ENCODE peak calls at places on chromosomes 1 and 21, in four cellular contexts. I is SK-N-SH, V is A549, C is AG04450. E is an unnamed sample.
A peak's percentile ranks its signal among the peaks of the same experiment; 100 is the strongest.

GRCh38 chr1:9153152-9153551 is 24.2 kb upstream of the GPR157 start:
- DNase-seq in I (no peak), V (no peak), C (no peak), E (no peak)

GRCh38 chr1:61606448-61607312 is 118.3 kb downstream of the TM2D1 start:
- DNase-seq in I (no peak), V (no peak), C (no peak), E (no peak)

GRCh38 chr1:39892611-39893595 is 8.8 kb downstream of the MYCL start:
- DNase-seq in I (no peak), V (peak; percentile 22), C (peak; percentile 48), E (no peak)

GRCh38 chr21:31194510-31195293 is 149.4 kb downstream of the TIAM1 start:
- DNase-seq in I (no peak), V (no peak), C (no peak), E (no peak)

GRCh38 chr1:76425843-76426145 is 351.2 kb downstream of the ST6GALNAC3 start:
- DNase-seq in I (no peak), V (no peak), C (peak; percentile 37), E (no peak)

GRCh38 chr1:196649990-196650389 is 1.9 kb upstream of the CFH start:
- DNase-seq in I (no peak), V (no peak), C (no peak), E (no peak)

GRCh38 chr1:153340356-153340755 is 8.3 kb downstream of the PGLYRP4 start:
- DNase-seq in I (no peak), V (no peak), C (no peak), E (no peak)

GRCh38 chr1:21270086-21270689 is 20.1 kb downstream of the ECE1 start:
- DNase-seq in I (peak; percentile 75), V (peak; percentile 74), C (no peak), E (peak; percentile 89)

GRCh38 chr21:36424592-36424991 is 39.4 kb downstream of the CHAF1B start:
- DNase-seq in I (no peak), V (no peak), C (no peak), E (no peak)

GRCh38 chr21:39439232-39439631 is 6.3 kb downstream of the LCA5L start:
- DNase-seq in I (no peak), V (no peak), C (no peak), E (no peak)

GRCh38 chr1:54253480-54253879 is 53.5 kb downstream of the MRPL37 start:
- DNase-seq in I (no peak), V (peak; percentile 59), C (peak; percentile 61), E (no peak)

GRCh38 chr1:156281281-156282142 is 1.1 kb downstream of the SMG5 start:
- DNase-seq in I (peak; percentile 36), V (no peak), C (no peak), E (no peak)

GRCh38 chr1:113029822-113030221 is 43.2 kb upstream of the LRIG2 start:
- DNase-seq in I (no peak), V (no peak), C (no peak), E (no peak)

GRCh38 chr1:21267191-21268077 is 22.8 kb downstream of the ECE1 start:
- DNase-seq in I (no peak), V (no peak), C (no peak), E (no peak)

GRCh38 chr1:215055281-215055935 is 27.1 kb upstream of the KCNK2 start:
- DNase-seq in I (no peak), V (no peak), C (no peak), E (no peak)

GRCh38 chr1:215052256-215052655 is 30.3 kb upstream of the KCNK2 start:
- DNase-seq in I (no peak), V (no peak), C (no peak), E (no peak)

GRCh38 chr1:215054266-215054665 is 28.3 kb upstream of the KCNK2 start:
- DNase-seq in I (no peak), V (no peak), C (no peak), E (no peak)

GRCh38 chr1:215056584-215056983 is 26.0 kb upstream of the KCNK2 start:
- DNase-seq in I (no peak), V (no peak), C (no peak), E (no peak)

DNA sequence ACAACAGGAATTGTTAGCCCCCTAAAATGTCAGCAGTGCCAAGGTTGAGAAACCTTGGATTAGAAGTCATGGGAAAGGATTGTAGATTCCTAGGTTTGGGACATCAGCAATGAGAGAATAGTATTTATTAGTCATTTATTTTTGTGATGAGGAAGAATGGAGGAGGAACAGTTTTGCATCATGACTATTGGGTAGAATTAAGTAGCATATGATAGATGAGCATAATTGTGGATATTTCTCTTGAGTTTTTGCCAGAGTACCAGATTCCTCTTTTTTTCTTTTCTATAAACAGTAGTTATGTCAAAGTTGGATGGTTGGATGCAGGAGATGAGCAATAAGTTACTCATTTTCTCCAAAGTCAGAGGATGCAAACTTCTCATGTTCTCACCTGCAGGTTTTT is 29.9 kb upstream of the KCNK2 start:
- DNase-seq in I (no peak), V (no peak), C (peak; percentile 41), E (no peak)
- TF ChIP-seq CTCF in I (no peak), V (no peak), C (no peak), E (no peak)

DNA sequence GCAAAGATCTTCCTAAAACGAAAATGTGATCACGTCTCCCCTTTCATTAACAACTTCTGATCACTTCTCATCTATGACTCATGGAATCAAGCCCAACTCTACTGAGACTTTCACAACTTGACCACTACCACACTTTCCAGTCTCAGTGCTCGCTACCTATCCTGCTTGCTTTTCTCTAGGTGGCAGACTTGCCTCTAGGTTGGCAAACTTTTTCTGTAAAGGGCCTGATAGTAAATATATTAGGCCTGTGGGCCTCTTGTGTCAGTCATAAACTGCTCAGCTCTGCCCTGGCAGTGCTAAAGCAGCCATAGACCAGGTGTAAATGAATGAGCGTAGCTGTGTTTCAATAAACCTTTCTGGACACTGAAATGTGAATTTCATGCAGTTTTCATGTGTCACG is 21.5 kb upstream of the HMGB4 start:
- DNase-seq in I (no peak), V (no peak), C (no peak), E (no peak)
- TF ChIP-seq CTCF in I (no peak), V (no peak), C (no peak), E (no peak)

GRCh38 chr1:79264975-79265818 is 258.7 kb upstream of the ADGRL4 start:
- DNase-seq in I (no peak), V (no peak), C (no peak), E (no peak)

GRCh38 chr1:79264285-79264684 is 257.8 kb upstream of the ADGRL4 start:
- DNase-seq in I (no peak), V (no peak), C (no peak), E (no peak)

GRCh38 chr1:79262745-79263258 is 256.3 kb upstream of the ADGRL4 start:
- DNase-seq in I (no peak), V (no peak), C (no peak), E (no peak)

GRCh38 chr1:79255421-79255820 is 248.9 kb upstream of the ADGRL4 start:
- DNase-seq in I (no peak), V (no peak), C (no peak), E (no peak)

GRCh38 chr1:79259390-79260336 is 253.1 kb upstream of the ADGRL4 start:
- DNase-seq in I (peak; percentile 58), V (peak; percentile 6), C (peak; percentile 7), E (no peak)
- TF ChIP-seq CTCF in I (peak; percentile 77), V (peak; percentile 55), C (peak; percentile 71), E (peak; percentile 33)

DNA sequence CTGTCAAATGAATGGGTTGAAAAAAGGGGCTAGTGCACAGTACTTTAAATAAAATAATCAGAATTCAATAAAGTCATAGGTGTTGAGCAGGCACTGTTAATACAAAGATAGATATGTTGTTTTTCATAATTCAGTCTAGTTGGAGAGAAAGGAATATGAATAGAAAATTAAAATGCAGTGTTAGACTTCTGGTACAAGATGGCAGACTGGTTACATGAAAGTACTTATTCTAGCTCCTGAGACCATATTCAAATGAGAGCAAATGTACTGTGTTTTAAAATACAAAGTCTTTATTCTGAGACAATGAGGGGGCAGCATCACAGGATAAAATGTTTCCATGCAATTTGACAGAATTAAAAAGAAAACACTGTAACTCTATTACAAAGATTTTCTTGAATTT is 542.1 kb downstream of the COL11A1 start:
- DNase-seq in I (no peak), V (no peak), C (no peak), E (no peak)
- TF ChIP-seq CTCF in I (peak; percentile 27), V (no peak), C (no peak), E (no peak)

DNA sequence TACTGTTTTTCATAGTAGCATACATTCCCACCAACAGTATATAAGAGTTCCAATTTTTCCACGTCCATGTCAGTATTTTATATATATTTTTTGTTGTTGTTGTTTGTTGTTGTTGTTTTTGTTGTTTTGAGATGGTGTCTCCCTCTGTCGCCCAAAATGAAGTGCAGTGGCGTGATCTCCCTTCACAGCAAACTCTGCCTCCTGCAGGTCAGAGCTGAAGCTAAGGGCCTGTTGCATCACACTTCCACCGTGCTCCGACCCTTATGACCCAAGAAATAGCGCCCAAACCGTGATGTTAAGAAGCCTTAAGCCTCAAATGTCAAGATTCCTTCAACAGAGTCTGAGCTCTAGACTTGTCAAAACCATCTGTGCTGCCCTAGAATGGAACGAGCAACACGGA is 2032.3 kb downstream of the MRPL39 start:
- DNase-seq in I (no peak), V (no peak), C (no peak), E (no peak)
- TF ChIP-seq CTCF in I (no peak), V (no peak), C (no peak), E (no peak)

GRCh38 chr1:180181048-180181447 is 26.4 kb downstream of the QSOX1 start:
- DNase-seq in I (peak; percentile 53), V (no peak), C (no peak), E (peak; percentile 43)
- TF ChIP-seq CTCF in I (peak; percentile 63), V (peak; percentile 44), C (peak; percentile 43), E (peak; percentile 67)

GRCh38 chr1:227901906-227902640 is 45.7 kb downstream of the WNT9A start:
- DNase-seq in I (peak; percentile 70), V (no peak), C (no peak), E (peak; percentile 35)
- TF ChIP-seq CTCF in I (no peak), V (no peak), C (no peak), E (no peak)

GRCh38 chr1:46689326-46689725 is 17.7 kb downstream of the TEX38 start:
- DNase-seq in I (no peak), V (no peak), C (no peak), E (no peak)

GRCh38 chr1:46689897-46690296 is 18.2 kb downstream of the TEX38 start:
- DNase-seq in I (no peak), V (no peak), C (no peak), E (no peak)

GRCh38 chr1:46692806-46693770 is 21.4 kb downstream of the TEX38 start:
- DNase-seq in I (no peak), V (no peak), C (no peak), E (no peak)

GRCh38 chr1:46690931-46691411 is 19.3 kb downstream of the TEX38 start:
- DNase-seq in I (no peak), V (no peak), C (no peak), E (no peak)

GRCh38 chr1:46691997-46692790 is 20.5 kb downstream of the TEX38 start:
- DNase-seq in I (no peak), V (no peak), C (no peak), E (no peak)
- TF ChIP-seq CTCF in I (peak; percentile 45), V (no peak), C (peak; percentile 44), E (peak; percentile 29)